ENCODE peak calls at places on chromosomes 12 and 14, in seven cellular contexts. Q is endodermal cell, Y is brain microvascular endothelial cell, X is epithelial cell of proximal tubule, P is upper lobe of left lung, G is mucosa of descending colon, F is PC-3. D is an unnamed sample.

GRCh38 chr14:84453541-84453940 is 1076.4 kb upstream of the FLRT2 start:
- DNase-seq in F (no peak), Y (no peak), X (no peak), Q (no peak), G (no peak), P (no peak), D (no peak)

GRCh38 chr12:92398565-92399309 is 253.1 kb upstream of the BTG1 start:
- DNase-seq in X (no peak), F (no peak), P (no peak), Y (no peak), G (no peak), Q (no peak), D (no peak)

GRCh38 chr14:91805659-91806058 is 61.7 kb downstream of the TC2N start:
- DNase-seq in G (no peak), Q (no peak), P (no peak), X (no peak), Y (no peak), F (no peak), D (no peak)

GRCh38 chr12:119594399-119594730 is 791 bp downstream of the TMEM233 start:
- DNase-seq in Y (no peak), G (no peak), X (no peak), Q (peak; percentile 81), P (no peak), F (no peak), D (no peak)

GRCh38 chr12:9810721-9811120 is 16.6 kb upstream of the KLRF1 start:
- DNase-seq in Y (no peak), X (no peak), F (no peak), P (no peak), Q (no peak), G (no peak), D (no peak)

GRCh38 chr12:4143909-4144308 is 129.7 kb upstream of the CCND2 start:
- DNase-seq in G (no peak), Y (no peak), P (no peak), Q (peak; percentile 50), F (peak; percentile 1), X (no peak), D (no peak)

GRCh38 chr14:63435838-63436237 is 107.3 kb downstream of the PPP2R5E start:
- DNase-seq in X (no peak), Q (no peak), F (peak; percentile 18), G (peak; percentile 61), P (peak; percentile 92), Y (peak; percentile 22), D (peak; percentile 40)

GRCh38 chr12:115572440-115572839 is 705.1 kb downstream of the MED13L start:
- DNase-seq in G (no peak), Q (no peak), F (no peak), X (no peak), P (no peak), Y (no peak), D (no peak)

GRCh38 chr12:100199023-100199346 is 1.6 kb upstream of the ACTR6 start:
- DNase-seq in X (no peak), F (no peak), Y (no peak), G (no peak), Q (no peak), P (no peak), D (no peak)

GRCh38 chr14:51053157-51053556 is 41.7 kb downstream of the TRIM9 start:
- DNase-seq in P (no peak), Q (no peak), G (no peak), Y (no peak), F (peak; percentile 33), X (no peak), D (no peak)

GRCh38 chr12:5945071-5946008 is at the start of gene ANO2:
- DNase-seq in Q (peak; percentile 89), G (no peak), Y (no peak), F (no peak), X (no peak), P (no peak), D (no peak)
- H3K4me3 ChIP-seq in Q (peak within 1 kb of the TSS; percentile 84), G (no peak within 1 kb of the TSS), Y (peak within 1 kb of the TSS; percentile 39), F (peak within 1 kb of the TSS; percentile 40), X (peak within 1 kb of the TSS; percentile 11), P (peak within 1 kb of the TSS; percentile 35), D (peak within 1 kb of the TSS; percentile 32)

DNA sequence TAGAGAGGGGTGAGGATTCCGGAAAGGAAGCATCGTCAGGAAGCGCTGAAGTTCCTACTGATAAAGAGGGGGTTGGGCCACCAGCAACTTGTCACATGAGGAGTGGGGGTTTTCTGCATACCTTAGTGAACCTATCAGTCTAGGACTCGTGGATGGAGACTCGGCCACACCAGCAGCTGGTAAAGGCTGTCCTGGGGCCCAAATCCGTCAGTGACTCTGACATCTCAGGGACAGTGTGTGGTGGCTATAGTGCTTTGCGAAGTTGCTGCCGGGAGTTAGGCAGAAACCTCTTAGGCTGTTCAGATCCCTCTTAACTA is 16.4 kb downstream of the RNASE2 start:
- DNase-seq in X (no peak), G (no peak), P (no peak), Q (no peak), F (no peak), Y (no peak), D (no peak)
- TF ChIP-seq CTCF in X (no peak), G (no peak), P (no peak), Q (no peak), F (no peak), Y (no peak), D (no peak)

GRCh38 chr12:122309564-122310121 is 43.3 kb upstream of the VPS33A start:
- DNase-seq in F (no peak), Q (no peak), P (no peak), X (no peak), Y (no peak), G (no peak), D (no peak)

GRCh38 chr12:122306407-122306806 is 40.1 kb upstream of the VPS33A start:
- DNase-seq in Y (no peak), G (no peak), F (no peak), P (no peak), Q (peak; percentile 83), X (no peak), D (no peak)

GRCh38 chr12:122304924-122305323 is 38.6 kb upstream of the VPS33A start:
- DNase-seq in F (peak; percentile 91), Y (no peak), X (no peak), G (no peak), P (no peak), Q (no peak), D (no peak)

GRCh38 chr12:122310636-122311035 is 44.3 kb upstream of the VPS33A start:
- DNase-seq in Q (no peak), Y (no peak), F (no peak), P (no peak), G (no peak), X (no peak), D (no peak)

GRCh38 chr12:122308811-122309210 is 42.5 kb upstream of the VPS33A start:
- DNase-seq in Y (no peak), P (no peak), X (no peak), Q (no peak), G (no peak), F (no peak), D (no peak)
- H3K4me3 ChIP-seq in Y (no peak overlapping the region), P (no peak overlapping the region), X (no peak overlapping the region), Q (no peak overlapping the region), G (no peak overlapping the region), F (no peak overlapping the region), D (no peak overlapping the region)

GRCh38 chr14:102672410-102672960 is 80.0 kb downstream of the RCOR1 start:
- DNase-seq in F (no peak), G (no peak), P (no peak), X (no peak), Y (no peak), Q (no peak), D (no peak)
- TF ChIP-seq CTCF in F (no peak), G (no peak), P (no peak), X (peak; percentile 25), Y (no peak), Q (peak; percentile 38), D (no peak)

GRCh38 chr14:34498684-34499412 is 36.8 kb upstream of the SPTSSA start:
- DNase-seq in Q (peak; percentile 50), G (no peak), X (no peak), Y (no peak), P (no peak), F (peak; percentile 82), D (no peak)

GRCh38 chr14:34501004-34501580 is 38.4 kb downstream of the EAPP start:
- DNase-seq in F (no peak), X (no peak), Q (no peak), Y (no peak), G (no peak), P (no peak), D (no peak)

GRCh38 chr14:34501997-34502396 is 37.5 kb downstream of the EAPP start:
- DNase-seq in P (no peak), F (no peak), Y (peak; percentile 29), G (no peak), Q (no peak), X (no peak), D (no peak)

GRCh38 chr14:34496007-34496678 is 34.1 kb upstream of the SPTSSA start:
- DNase-seq in Q (no peak), X (no peak), Y (no peak), P (no peak), F (no peak), G (peak; percentile 57), D (no peak)

DNA sequence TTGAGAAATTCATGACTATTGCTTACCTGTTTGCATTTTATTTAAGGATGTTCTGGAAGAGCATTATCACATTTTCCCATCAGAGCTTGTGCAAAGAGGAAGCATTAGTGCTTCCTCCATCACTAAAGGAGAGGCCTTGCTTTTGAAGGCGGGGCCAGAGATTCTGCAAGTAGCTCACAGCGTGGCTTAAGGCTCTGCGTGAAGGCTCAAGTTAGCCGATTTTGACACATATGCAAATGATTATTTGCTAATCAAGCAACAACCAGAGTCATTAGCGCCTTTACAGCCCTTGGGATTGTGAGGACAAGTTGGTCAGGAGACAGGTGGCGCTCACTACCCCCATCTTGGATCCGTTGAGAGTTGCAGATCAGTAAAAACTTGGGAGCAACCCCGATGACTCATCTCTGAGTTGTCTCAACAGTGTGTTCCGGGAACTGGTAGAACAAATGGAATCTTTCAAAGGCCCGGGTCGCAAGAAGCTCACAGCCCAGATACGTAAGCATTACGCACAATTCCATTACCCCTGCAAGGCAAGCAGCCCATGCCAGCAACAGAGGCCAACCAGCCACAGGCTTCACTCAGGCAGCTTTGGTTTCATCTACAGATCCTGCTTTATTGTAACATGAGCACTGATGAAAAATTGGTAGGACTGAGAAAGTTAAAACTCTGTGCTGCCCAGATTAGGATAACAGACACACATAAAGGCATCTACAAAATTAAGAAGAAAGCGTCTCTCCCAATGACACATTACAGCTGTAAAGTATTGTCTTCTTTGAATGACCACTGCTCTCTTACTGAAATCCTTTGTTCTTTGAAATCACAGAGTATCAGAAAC is 34.9 kb upstream of the SPTSSA start:
- DNase-seq in P (peak; percentile 57), X (peak; percentile 56), G (peak; percentile 71), F (peak; percentile 98), Q (peak; percentile 90), Y (peak; percentile 100), D (peak; percentile 96)
- H3K4me3 ChIP-seq in P (peak overlapping the region; percentile 15), X (no peak overlapping the region), G (no peak overlapping the region), F (peak overlapping the region; percentile 20), Q (no peak overlapping the region), Y (no peak overlapping the region), D (no peak overlapping the region)

DNA sequence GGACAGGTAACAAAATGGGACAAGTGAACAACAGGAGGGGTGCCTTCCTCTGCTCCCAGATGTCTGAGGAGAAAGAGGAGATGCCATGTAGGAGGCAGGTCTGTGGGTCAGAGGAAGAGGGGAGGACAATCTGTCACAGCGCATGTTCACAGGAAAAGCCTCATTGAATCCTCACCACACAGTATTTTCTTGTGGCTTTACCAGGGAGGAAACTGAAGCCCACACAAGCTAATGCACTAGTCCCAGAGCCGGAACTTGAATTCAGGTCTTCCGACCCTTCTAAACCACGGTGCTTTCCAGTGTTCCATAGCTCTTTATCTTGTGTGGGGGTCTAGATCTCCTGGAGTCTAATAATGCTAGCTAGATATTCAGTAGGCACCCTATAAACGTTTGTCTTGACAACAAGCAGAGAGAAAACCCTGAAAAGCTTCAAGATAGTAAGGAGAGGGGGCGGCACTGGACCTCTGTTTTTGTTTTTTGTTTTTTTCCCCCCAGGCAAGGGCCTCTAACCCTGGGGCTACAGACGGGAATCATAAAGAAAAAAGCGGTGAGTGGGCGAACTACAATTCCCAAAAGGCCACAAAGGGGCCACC is 374 bp upstream of the SHMT2 start:
- DNase-seq in G (no peak), Y (no peak), X (no peak), Q (no peak), P (no peak), F (no peak), D (no peak)
- TF ChIP-seq CTCF in G (no peak), Y (peak; percentile 3), X (no peak), Q (peak; percentile 36), P (no peak), F (no peak), D (no peak)

D was measured in AG04449.